ENCODE peak calls at places on chromosomes 5 and 9, in six cellular contexts. O is activated CD8-positive, alpha-beta memory T cell treated with anti-CD3 and anti-CD28 coated beads, Interleukin-2, amount 50 U/mL, for 48 hours; U is GM19239; J is activated T-helper 1 cell treated with anti-CD3 and anti-CD28 coated beads, Interleukin-2, amount 50 U/mL, for 16 hours; R is NCI-H2029; P is activated CD4-positive, alpha-beta T cell treated with anti-CD3 and anti-CD28 coated beads for 4 hours. T is an unnamed sample.

GRCh38 chr5:41636605-41637004 is 126.2 kb upstream of the PLCXD3 start:
- DNase-seq in U (no peak), J (no peak), P (no peak), O (no peak), R (no peak), T (no peak)

GRCh38 chr5:180333661-180334060 is 19.5 kb downstream of the GFPT2 start:
- DNase-seq in U (no peak), J (no peak), O (no peak), R (no peak), P (no peak), T (no peak)

GRCh38 chr9:132946624-132947295 is 2.3 kb upstream of the TSC1 start:
- DNase-seq in P (no peak), U (no peak), J (no peak), O (no peak), R (no peak), T (no peak)

GRCh38 chr5:137587952-137588351 is 88.8 kb upstream of the SPOCK1 start:
- DNase-seq in U (no peak), O (no peak), P (no peak), J (no peak), R (no peak), T (no peak)

GRCh38 chr9:133374612-133375115 is 1.2 kb downstream of the SURF4 start:
- DNase-seq in O (peak), U (no peak), J (no peak), R (no peak), P (no peak), T (no peak)

GRCh38 chr9:18466101-18466500 is 7.9 kb upstream of the ADAMTSL1 start:
- DNase-seq in O (no peak), P (no peak), J (no peak), U (no peak), R (no peak), T (no peak)

GRCh38 chr9:36770025-36770424 is 197.3 kb downstream of the MELK start:
- DNase-seq in P (no peak), R (no peak), J (no peak), U (no peak), O (no peak), T (no peak)

GRCh38 chr9:89154651-89155336 is 23.8 kb downstream of the SHC3 start:
- DNase-seq in R (no peak), J (no peak), U (no peak), P (no peak), O (no peak), T (no peak)

GRCh38 chr9:110257971-110258370 is 1.7 kb upstream of the TXN start:
- DNase-seq in R (no peak), J (no peak), O (no peak), U (no peak), P (no peak), T (no peak)

GRCh38 chr5:89457411-89458329 is 574.7 kb upstream of the MEF2C start:
- DNase-seq in O (no peak), U (no peak), P (no peak), R (peak), J (no peak), T (no peak)

GRCh38 chr5:59187772-59188347 is 605.0 kb downstream of the RAB3C start:
- DNase-seq in R (no peak), J (no peak), P (no peak), U (no peak), O (no peak), T (no peak)

GRCh38 chr5:176640616-176641015 is 6.7 kb upstream of the TSPAN17 start:
- DNase-seq in P (no peak), R (no peak), J (no peak), U (no peak), O (no peak), T (no peak)